ENCODE peak calls at places on chromosomes 2 and 18, in four cellular contexts. E is HCT116, F is HepG2, X is H1. S is an unnamed sample. For H3K9me3, the result is how much of the 10 kb centered on the place peaks cover.

GRCh38 chr2:38765551-38765950 is 12.5 kb upstream of the GEMIN6 start:
- DNase-seq in E (no peak), X (no peak), F (no peak), S (no peak)

GRCh38 chr2:207503234-207503633 is 26.5 kb upstream of the CREB1 start:
- DNase-seq in X (no peak), F (no peak), E (no peak), S (no peak)

GRCh38 chr2:65431417-65432226 is 777 bp downstream of the SPRED2 start:
- DNase-seq in X (no peak), F (peak), E (no peak), S (no peak)

GRCh38 chr2:199830531-199830930 is 20.5 kb downstream of the FTCDNL1 start:
- DNase-seq in X (no peak), E (no peak), F (no peak), S (no peak)

GRCh38 chr2:241010531-241011295 is 12.3 kb downstream of the SNED1 start:
- DNase-seq in F (no peak), E (no peak), X (no peak), S (no peak)

GRCh38 chr2:219398721-219399333 is 11.1 kb upstream of the DNPEP start:
- DNase-seq in F (peak), E (no peak), X (no peak), S (no peak)

GRCh38 chr2:104872034-104872865 is 18.3 kb downstream of the POU3F3 start:
- DNase-seq in F (no peak), X (no peak), E (no peak), S (no peak)

GRCh38 chr2:11784747-11785610 is 38.5 kb downstream of the LPIN1 start:
- DNase-seq in F (no peak), E (no peak), X (peak), S (no peak)

GRCh38 chr2:234747032-234747431 is 204.8 kb upstream of the SH3BP4 start:
- DNase-seq in X (no peak), F (no peak), E (no peak), S (no peak)

GRCh38 chr2:227154976-227155375 is 9.0 kb downstream of the COL4A4 start:
- DNase-seq in X (no peak), F (no peak), E (no peak), S (no peak)

GRCh38 chr18:22183647-22184161 is 14.3 kb downstream of the GATA6 start:
- DNase-seq in F (no peak), E (no peak), X (no peak), S (no peak)

GRCh38 chr2:114001152-114001551 is 111.3 kb downstream of the ACTR3 start:
- DNase-seq in X (no peak), E (no peak), F (no peak), S (no peak)

GRCh38 chr2:233811087-233811486 is 33.0 kb downstream of the MROH2A start:
- DNase-seq in E (no peak), X (no peak), F (no peak), S (no peak)

GRCh38 chr2:83191316-83191715 is 1267.8 kb downstream of the SUCLG1 start:
- DNase-seq in F (no peak), E (no peak), X (no peak), S (no peak)

DNA sequence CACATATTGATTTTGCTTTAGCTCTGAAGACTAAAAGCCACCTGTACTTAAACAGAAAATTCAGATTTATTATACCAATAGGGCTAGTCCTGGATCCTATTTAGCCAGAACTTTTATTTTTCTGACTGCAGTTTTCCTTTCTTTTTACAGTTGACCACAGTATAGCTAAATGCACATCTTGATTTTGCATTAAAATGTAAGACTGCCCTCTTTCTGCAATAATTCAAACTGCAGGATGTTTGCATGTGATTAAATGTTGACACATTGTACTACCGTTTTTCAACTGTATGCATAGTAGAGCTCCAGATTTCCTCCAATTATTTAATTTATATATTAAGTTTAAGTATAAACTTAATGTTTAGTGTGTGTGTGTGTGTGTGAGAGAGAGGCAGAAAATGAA is 1262.9 kb downstream of the SUCLG1 start:
- DNase-seq in E (peak), X (no peak), F (peak), S (peak)
- TF ChIP-seq SIN3A in E (no peak), X (no peak), F (no peak), S (no peak)

DNA sequence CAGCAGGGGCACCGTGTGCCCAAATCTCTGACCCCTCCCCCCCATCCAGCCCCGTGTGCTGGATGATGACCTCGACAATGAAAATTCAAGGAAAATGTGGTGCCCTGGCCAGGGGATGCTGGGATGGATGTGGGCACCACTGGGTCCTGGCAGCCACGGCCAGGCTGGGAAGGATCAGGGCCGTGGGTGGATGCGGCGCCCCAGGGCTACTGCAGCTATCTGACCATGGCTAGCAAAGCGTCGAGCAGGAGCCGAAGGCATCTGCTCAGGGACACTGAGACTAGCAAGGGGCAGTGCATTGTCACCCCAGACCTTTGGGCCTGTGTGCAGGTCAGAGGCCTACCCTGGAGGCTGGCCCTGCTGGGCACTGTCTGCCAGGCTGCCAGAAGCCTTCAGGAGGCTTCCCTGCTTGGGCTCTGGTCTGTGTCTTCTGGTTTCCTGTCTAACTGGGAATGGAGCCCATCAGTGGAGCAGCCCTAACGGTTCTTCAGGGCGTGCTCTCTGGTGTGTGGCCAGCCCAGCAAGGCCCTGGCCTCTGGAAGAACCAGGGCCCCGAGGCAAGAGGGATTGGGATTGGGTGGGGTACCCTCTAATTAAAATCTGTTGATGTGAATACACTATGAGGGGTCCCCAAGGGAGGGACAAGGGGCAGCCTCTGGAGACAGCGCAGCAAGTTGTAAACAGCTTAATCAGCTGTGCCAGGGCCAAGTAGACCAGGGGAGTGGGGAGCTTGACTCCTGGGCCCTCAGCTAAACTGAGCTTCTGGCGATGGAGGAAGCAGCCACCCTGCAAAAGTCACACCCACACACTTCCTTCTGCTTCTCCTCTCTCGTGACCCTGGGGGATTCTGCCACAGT is 98.0 kb downstream of the STPG4 start:
- DNase-seq in X (no peak), F (no peak), E (no peak), S (no peak)
- H3K9me3 ChIP-seq in X (under half), F (under half), E (under half), S (under half)

DNA sequence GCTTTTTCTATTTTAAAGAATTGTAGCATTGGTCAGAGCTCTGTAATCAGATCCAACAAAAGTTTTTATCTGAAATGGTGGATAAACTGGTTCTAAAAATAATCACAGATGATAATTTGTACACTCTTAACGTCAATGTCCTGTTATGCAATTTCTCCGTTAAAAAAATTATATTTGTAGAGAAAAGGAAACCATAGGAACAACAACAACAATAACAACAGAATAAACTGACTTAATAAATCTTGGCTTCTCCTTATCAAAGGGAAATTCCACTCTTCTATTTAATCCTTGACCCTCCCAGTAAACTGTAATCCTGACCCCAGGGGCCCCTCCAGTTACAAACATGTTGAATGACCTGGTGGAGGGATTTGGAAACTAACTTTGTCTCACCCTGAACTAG is 78.6 kb upstream of the ZFP36L2 start:
- DNase-seq in E (no peak), X (no peak), F (no peak), S (no peak)
- H3K27ac ChIP-seq in E (no peak), X (no peak), F (no peak), S (peak)

DNA sequence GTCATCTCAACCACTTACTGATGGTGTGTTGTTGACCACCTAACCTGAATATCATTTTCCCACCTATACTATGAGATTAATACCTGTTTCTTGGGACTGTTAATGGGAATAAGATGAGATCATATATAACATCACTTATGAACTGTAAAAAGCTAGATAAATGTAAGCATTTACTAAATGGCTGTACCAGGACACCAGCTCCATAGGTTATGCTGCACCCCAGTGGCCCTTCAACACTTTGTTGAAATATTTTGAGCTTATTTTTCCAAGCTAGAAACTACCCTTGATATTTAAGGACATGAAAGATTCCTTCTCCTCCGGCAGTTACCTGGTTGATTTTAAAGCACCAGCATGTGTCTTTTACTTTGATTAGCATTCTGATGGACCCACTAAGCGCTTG is 138.0 kb upstream of the CDCA7 start:
- DNase-seq in F (no peak), E (no peak), X (no peak), S (no peak)
- TF ChIP-seq SIN3A in F (no peak), E (no peak), X (no peak), S (no peak)

GRCh38 chr18:12438257-12438656 is 30.5 kb downstream of the PRELID3A start:
- DNase-seq in F (no peak), X (no peak), E (no peak), S (no peak)
- H3K9me3 ChIP-seq in F (under half), X (under half), E (under half), S (under half)